ENCODE peak calls at places on chromosomes 4 and X, in seven cellular contexts. C, Z, Q, R, F, L and P are unnamed samples.

GRCh38 chrX:69493193-69493592 is 10.9 kb upstream of the NALF2 start:
- DNase-seq in C (no peak), F (peak; percentile 87), Z (no peak), L (peak; percentile 19), Q (no peak), R (no peak), P (no peak)

GRCh38 chr4:4889781-4890180 is 30.3 kb downstream of the MSX1 start:
- DNase-seq in L (no peak), C (no peak), F (no peak), R (no peak), Z (no peak), Q (no peak), P (no peak)

GRCh38 chr4:119738901-119739300 is 110.3 kb upstream of the PDE5A start:
- DNase-seq in Q (no peak), L (no peak), C (no peak), F (no peak), R (no peak), Z (no peak), P (no peak)

GRCh38 chrX:153495362-153495751 is 577 bp downstream of the BGN start:
- DNase-seq in Z (peak; percentile 87), R (no peak), L (peak; percentile 64), C (no peak), F (no peak), Q (no peak), P (no peak)

GRCh38 chr4:184347251-184348239 is 126.8 kb downstream of the IRF2 start:
- DNase-seq in F (peak; percentile 86), R (no peak), Z (no peak), C (no peak), Q (peak; percentile 74), L (peak; percentile 61), P (no peak)

GRCh38 chrX:118751950-118752783 is 24.8 kb downstream of the IL13RA1 start:
- DNase-seq in C (no peak), R (no peak), L (no peak), F (no peak), Z (no peak), Q (no peak), P (no peak)

GRCh38 chrX:109440475-109440874 is 41.4 kb downstream of the GUCY2F start:
- DNase-seq in Z (no peak), Q (no peak), F (no peak), L (no peak), R (no peak), C (no peak), P (no peak)

GRCh38 chr4:150080335-150080734 is 2.1 kb downstream of the DCLK2 start:
- DNase-seq in R (no peak), C (no peak), Q (no peak), L (peak; percentile 20), F (no peak), Z (no peak), P (peak; percentile 59)

GRCh38 chr4:115113382-115114106 is at the start of gene NDST4:
- DNase-seq in Z (no peak), C (no peak), F (no peak), L (peak; percentile 30), R (no peak), Q (no peak), P (no peak)

GRCh38 chr4:148059617-148060180 is 327.8 kb downstream of the ARHGAP10 start:
- DNase-seq in Z (no peak), R (no peak), L (no peak), F (no peak), Q (no peak), C (no peak), P (no peak)

GRCh38 chr4:159410076-159410777 is 307.3 kb downstream of the RAPGEF2 start:
- DNase-seq in L (no peak), Z (no peak), F (no peak), R (no peak), Q (no peak), C (no peak), P (no peak)

GRCh38 chr4:3408793-3409330 is 32.9 kb upstream of the HGFAC start:
- DNase-seq in F (peak; percentile 77), L (no peak), R (no peak), Q (no peak), Z (peak; percentile 61), C (no peak), P (no peak)

GRCh38 chr4:75633846-75634245 is 3.5 kb upstream of the CDKL2 start:
- DNase-seq in C (no peak), F (no peak), Z (no peak), Q (no peak), L (peak; percentile 35), R (no peak), P (no peak)

GRCh38 chr4:3244002-3244401 is 5.0 kb upstream of the MSANTD1 start:
- DNase-seq in Q (no peak), R (no peak), C (no peak), L (no peak), Z (no peak), F (no peak), P (no peak)

GRCh38 chr4:40152642-40153041 is 44.2 kb upstream of the RHOH start:
- DNase-seq in Q (no peak), R (peak; percentile 60), Z (no peak), L (no peak), F (no peak), C (no peak), P (no peak)

GRCh38 chr4:150218447-150218846 is 140.2 kb downstream of the DCLK2 start:
- DNase-seq in Z (no peak), L (no peak), C (no peak), F (no peak), Q (no peak), R (no peak), P (no peak)

GRCh38 chr4:142474398-142475087 is 371.6 kb downstream of the INPP4B start:
- DNase-seq in Q (no peak), Z (no peak), C (no peak), F (no peak), L (no peak), R (no peak), P (no peak)

GRCh38 chr4:3193531-3194203 is 55.3 kb upstream of the MSANTD1 start:
- DNase-seq in Q (no peak), F (peak; percentile 17), R (peak; percentile 36), Z (no peak), C (no peak), L (peak; percentile 21), P (no peak)

GRCh38 chr4:119666653-119667091 is 38.1 kb upstream of the PDE5A start:
- DNase-seq in Q (no peak), Z (no peak), L (no peak), R (no peak), C (no peak), F (no peak), P (no peak)

GRCh38 chr4:164383187-164384181 is 370.4 kb upstream of the SMIM31 start:
- DNase-seq in Z (peak; percentile 80), R (no peak), L (no peak), F (peak; percentile 86), Q (no peak), C (no peak), P (no peak)

GRCh38 chr4:127781303-127782024 is 658 bp upstream of the HSPA4L start:
- DNase-seq in C (no peak), L (peak; percentile 63), R (no peak), F (no peak), Q (peak; percentile 46), Z (peak; percentile 89), P (no peak)

GRCh38 chr4:129350800-129351199 is 254.8 kb downstream of the C4orf33 start:
- DNase-seq in C (no peak), Z (no peak), F (no peak), L (no peak), R (no peak), Q (no peak), P (no peak)

GRCh38 chrX:149652232-149652981 is 20.8 kb upstream of the TMEM185A start:
- DNase-seq in Z (no peak), F (no peak), L (no peak), C (no peak), Q (no peak), R (no peak), P (no peak)

DNA sequence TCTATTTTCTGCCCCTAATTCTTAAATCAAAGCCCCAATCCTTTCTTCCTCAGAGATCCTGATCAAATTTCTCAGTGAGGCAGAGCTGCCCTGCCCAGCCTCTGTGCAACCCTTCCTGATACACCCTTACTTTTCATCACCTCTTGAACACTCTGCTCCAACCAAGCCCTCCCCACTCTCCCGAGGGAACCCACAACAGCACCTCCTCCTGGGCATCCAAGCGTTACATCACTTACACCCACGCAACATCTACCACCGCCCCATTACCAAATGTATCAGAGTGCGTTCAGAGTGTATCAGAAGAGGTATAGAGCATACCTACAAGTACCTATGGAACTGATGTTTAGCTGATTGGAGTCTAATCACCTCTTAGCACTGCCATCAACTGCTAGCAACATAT is 186.5 kb downstream of the RAP1GDS1 start:
- DNase-seq in Z (no peak), L (no peak), C (no peak), Q (no peak), R (no peak), F (peak; percentile 61), P (no peak)
- H3K4me3 ChIP-seq in Z (no peak overlapping the region), L (no peak overlapping the region), C (no peak overlapping the region), Q (no peak overlapping the region), R (peak overlapping the region; percentile 6), F (no peak overlapping the region), P (no peak overlapping the region)

GRCh38 chrX:39969826-39970569 is 127.8 kb downstream of the BCOR start:
- DNase-seq in C (no peak), Q (no peak), F (no peak), L (no peak), Z (no peak), R (no peak), P (no peak)
- H3K4me3 ChIP-seq in C (no peak overlapping the region), Q (no peak overlapping the region), F (no peak overlapping the region), L (no peak overlapping the region), Z (no peak overlapping the region), R (peak overlapping the region; percentile 32), P (no peak overlapping the region)

DNA sequence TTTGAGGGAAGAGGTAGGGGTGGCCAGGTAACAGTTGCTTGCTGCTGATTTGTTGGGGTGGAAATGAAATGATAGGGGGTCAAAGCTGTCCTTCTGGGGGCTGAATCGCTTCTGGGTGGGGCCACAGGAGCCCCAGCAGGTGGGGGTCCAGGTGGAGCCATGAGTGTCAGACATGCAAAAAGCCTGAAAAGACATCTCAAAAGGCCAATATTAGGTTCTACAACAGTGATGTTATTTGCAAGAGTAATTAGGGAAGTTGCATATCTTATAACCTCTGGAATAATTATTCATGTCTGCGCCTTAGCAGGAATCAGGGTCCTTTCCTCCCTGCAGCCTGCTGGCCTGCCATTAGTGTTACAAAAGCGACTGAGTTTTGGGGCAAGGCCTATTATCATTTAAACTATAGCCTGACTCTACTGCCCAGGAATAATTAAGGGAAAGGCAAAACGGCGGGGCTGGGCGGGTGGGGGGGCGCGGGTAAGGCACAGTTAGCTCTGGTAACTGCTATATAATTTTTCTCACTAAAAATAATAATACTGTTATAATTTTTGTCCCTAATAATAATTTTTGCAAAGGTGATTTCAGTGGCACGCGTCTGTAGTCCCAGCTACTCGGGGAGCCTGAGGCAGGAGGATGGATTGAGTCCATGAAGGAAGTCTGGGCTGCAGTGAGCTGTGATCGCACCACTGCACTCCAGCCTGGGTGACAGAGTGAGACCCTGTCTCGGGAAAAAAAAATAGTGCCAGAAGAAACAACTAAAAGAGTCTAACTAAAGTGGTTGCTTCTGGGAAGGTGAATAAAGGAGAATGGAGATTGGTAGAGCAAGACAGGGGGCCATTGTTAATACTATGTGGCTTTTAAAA is 145.7 kb downstream of the MAGEB17 start:
- DNase-seq in Q (no peak), Z (no peak), F (peak; percentile 69), R (no peak), C (no peak), L (no peak), P (no peak)
- H3K4me3 ChIP-seq in Q (no peak overlapping the region), Z (no peak overlapping the region), F (no peak overlapping the region), R (no peak overlapping the region), C (no peak overlapping the region), L (no peak overlapping the region), P (no peak overlapping the region)

DNA sequence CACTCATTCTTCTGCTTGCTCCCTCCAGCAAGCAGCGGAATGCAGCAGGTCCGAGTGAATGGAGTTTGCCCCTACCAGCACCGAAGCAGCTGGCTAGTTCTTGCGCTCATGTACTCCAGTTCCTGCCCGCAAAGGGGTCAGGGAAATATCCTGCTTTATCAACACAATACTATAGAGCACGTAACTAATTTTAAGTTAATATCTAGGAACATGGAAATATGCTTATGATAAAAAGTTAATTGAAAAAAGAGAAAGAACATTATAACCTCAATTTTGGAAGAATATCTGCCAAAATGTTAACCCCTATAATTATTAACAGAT is 195.6 kb downstream of the SNCA start:
- DNase-seq in F (no peak), L (no peak), Z (no peak), R (no peak), Q (no peak), C (no peak), P (no peak)
- H3K4me3 ChIP-seq in F (no peak overlapping the region), L (no peak overlapping the region), Z (no peak overlapping the region), R (no peak overlapping the region), Q (no peak overlapping the region), C (no peak overlapping the region), P (no peak overlapping the region)